ENCODE peak calls at places on chromosomes 6 and 20, in six cellular contexts. F is HCT116, N is hepatocyte, C is body of pancreas, E is cardiac muscle cell, D is esophagus muscularis mucosa. H is an unnamed sample.

GRCh38 chr6:44219053-44219814 is 2.5 kb downstream of the MYMX start:
- DNase-seq in F (no peak), N (peak; percentile 91), C (peak; percentile 83), E (peak; percentile 76), D (peak; percentile 95), H (no peak)

GRCh38 chr20:61833807-61834610 is 231.7 kb downstream of the TAF4 start:
- DNase-seq in F (no peak), N (no peak), C (no peak), E (no peak), D (no peak), H (no peak)

GRCh38 chr6:79789843-79790242 is 157.5 kb downstream of the ELOVL4 start:
- DNase-seq in F (no peak), N (no peak), C (no peak), E (no peak), D (peak; percentile 21), H (no peak)

GRCh38 chr6:100775667-100776066 is 105.5 kb downstream of the ASCC3 start:
- DNase-seq in F (no peak), N (no peak), C (no peak), E (peak; percentile 28), D (no peak), H (no peak)

GRCh38 chr20:41290804-41291389 is 26.6 kb downstream of the ZHX3 start:
- DNase-seq in F (no peak), N (no peak), C (no peak), E (no peak), D (no peak), H (no peak)

GRCh38 chr6:28741363-28741762 is 182.4 kb downstream of the TRIM27 start:
- DNase-seq in F (no peak), N (no peak), C (no peak), E (no peak), D (no peak), H (no peak)

GRCh38 chr6:3088446-3088845 is 20.2 kb downstream of the RIPK1 start:
- DNase-seq in F (no peak), N (no peak), C (no peak), E (peak; percentile 20), D (no peak), H (no peak)

GRCh38 chr20:40468759-40469158 is 220.3 kb downstream of the MAFB start:
- DNase-seq in F (no peak), N (no peak), C (no peak), E (no peak), D (no peak), H (no peak)

GRCh38 chr20:18739785-18740184 is 73.8 kb upstream of the SCP2D1 start:
- DNase-seq in F (no peak), N (peak; percentile 63), C (no peak), E (peak; percentile 88), D (no peak), H (peak; percentile 70)

GRCh38 chr6:16903470-16903869 is 142.2 kb upstream of the ATXN1 start:
- DNase-seq in F (no peak), N (no peak), C (no peak), E (peak; percentile 59), D (no peak), H (peak; percentile 66)

GRCh38 chr6:97958143-97958542 is 675.1 kb upstream of the MMS22L start:
- DNase-seq in F (no peak), N (peak; percentile 10), C (no peak), E (no peak), D (no peak), H (no peak)

DNA sequence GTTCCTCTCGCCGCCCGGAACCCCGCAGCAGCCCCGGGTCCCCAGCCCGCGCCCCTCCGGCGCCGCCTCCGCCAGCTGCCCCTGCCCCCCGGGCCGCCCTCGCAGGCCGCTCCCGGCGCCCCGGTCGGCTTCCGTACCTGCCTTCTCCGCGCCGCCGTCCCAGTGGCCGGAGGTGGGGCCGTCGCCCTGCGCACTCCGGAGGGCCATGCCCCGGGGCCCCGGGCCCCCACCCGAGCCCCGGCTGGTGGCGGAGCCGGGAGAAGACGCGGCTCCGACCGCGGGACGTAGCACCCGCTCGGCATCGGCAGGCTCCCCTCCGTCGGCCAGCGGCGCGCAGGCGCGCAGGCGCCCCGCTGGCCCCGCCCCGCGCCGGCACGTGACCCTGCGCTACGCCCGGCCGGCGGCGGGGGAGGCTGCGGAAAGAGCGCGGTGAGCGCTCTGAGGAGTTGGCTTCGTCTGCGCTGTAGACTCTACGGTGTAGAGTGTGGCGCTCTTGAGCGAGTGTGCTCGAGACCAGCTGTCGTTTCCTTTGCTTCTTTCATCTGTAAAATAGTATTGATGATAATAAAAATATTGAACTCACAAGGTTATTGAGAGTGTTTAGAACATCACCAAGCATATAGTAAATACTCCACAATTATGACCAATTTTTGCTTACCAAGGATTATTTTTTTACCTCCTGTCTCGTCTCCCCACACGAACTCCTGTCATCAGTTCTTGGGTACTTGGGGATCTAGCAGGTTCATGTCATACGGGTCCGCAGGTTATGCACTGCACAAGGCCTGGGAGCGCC is at the start of gene TBC1D20:
- DNase-seq in F (peak; percentile 60), N (peak; percentile 95), C (peak; percentile 85), E (peak; percentile 89), D (no peak), H (peak; percentile 72)
- TF ChIP-seq CTCF in F (no peak), N (peak; percentile 12), C (no peak), E (peak; percentile 27), D (peak; percentile 17), H (peak; percentile 32)

DNA sequence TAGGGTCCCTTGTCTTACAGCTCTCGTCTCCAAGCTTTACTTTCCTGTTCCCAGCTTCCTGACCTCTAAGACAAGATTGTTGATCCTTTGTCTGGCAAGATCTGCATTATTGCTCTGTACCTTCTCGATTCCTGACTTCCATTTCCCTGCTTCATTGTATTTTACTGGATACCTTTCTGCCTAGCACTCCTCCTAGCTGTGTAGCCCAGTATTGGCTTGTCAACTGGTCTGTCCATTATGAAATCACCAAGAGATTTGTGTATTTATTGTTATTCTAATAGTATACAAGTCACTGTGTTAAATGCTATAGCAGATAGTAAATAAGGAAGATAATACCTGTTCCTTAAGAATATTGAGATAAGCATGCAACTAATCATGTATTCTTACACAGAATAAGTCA is 305.4 kb downstream of the CDKAL1 start:
- DNase-seq in F (no peak), N (no peak), C (no peak), E (no peak), D (no peak), H (no peak)
- TF ChIP-seq CTCF in F (no peak), N (no peak), C (no peak), E (no peak), D (no peak), H (no peak)

GRCh38 chr20:63782521-63782971 is 43.0 kb downstream of the SLC2A4RG start:
- DNase-seq in F (no peak), N (no peak), C (no peak), E (no peak), D (no peak), H (no peak)

GRCh38 chr20:63781181-63781580 is 41.6 kb downstream of the SLC2A4RG start:
- DNase-seq in F (no peak), N (no peak), C (no peak), E (no peak), D (no peak), H (no peak)

GRCh38 chr20:63783970-63784369 is 44.4 kb downstream of the SLC2A4RG start:
- DNase-seq in F (no peak), N (no peak), C (no peak), E (no peak), D (no peak), H (no peak)

GRCh38 chr20:63778857-63779256 is 39.3 kb downstream of the SLC2A4RG start:
- DNase-seq in F (no peak), N (no peak), C (no peak), E (no peak), D (no peak), H (no peak)

DNA sequence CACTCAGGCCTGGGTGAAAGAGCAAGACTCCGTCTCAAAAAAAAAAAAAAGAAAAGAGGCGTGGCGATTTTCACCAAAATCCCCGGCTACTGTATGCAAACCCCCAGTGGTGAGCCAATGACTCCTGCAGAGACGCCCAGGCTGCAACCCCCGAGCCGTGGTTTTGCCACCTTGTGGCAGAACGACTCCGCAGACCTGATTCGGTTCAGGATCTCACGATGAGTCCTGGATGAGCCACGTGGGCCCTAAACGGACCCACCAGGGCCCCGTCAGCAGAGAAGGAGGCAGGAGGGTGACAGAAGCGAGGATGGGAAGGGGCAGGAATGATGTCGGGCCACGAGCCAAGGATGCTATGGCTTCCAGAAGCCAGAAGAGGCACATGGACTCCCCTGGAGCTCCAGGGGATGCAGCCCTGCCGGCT is 42.5 kb downstream of the SLC2A4RG start:
- DNase-seq in F (peak; percentile 63), N (no peak), C (no peak), E (no peak), D (no peak), H (no peak)
- TF ChIP-seq CTCF in F (peak; percentile 39), N (no peak), C (no peak), E (no peak), D (no peak), H (peak; percentile 7)

GRCh38 chr20:50501970-50502745 is 8.0 kb upstream of the PTPN1 start:
- DNase-seq in F (no peak), N (no peak), C (no peak), E (no peak), D (no peak), H (no peak)

GRCh38 chr20:50506270-50506579 is 4.0 kb upstream of the PTPN1 start:
- DNase-seq in F (no peak), N (no peak), C (no peak), E (no peak), D (no peak), H (no peak)

GRCh38 chr20:50509923-50510705 is at the start of gene PTPN1:
- DNase-seq in F (peak; percentile 98), N (peak; percentile 99), C (peak; percentile 99), E (peak; percentile 99), D (peak; percentile 100), H (peak; percentile 99)

GRCh38 chr20:50508171-50508761 is 1.9 kb upstream of the PTPN1 start:
- DNase-seq in F (no peak), N (no peak), C (no peak), E (no peak), D (no peak), H (no peak)

DNA sequence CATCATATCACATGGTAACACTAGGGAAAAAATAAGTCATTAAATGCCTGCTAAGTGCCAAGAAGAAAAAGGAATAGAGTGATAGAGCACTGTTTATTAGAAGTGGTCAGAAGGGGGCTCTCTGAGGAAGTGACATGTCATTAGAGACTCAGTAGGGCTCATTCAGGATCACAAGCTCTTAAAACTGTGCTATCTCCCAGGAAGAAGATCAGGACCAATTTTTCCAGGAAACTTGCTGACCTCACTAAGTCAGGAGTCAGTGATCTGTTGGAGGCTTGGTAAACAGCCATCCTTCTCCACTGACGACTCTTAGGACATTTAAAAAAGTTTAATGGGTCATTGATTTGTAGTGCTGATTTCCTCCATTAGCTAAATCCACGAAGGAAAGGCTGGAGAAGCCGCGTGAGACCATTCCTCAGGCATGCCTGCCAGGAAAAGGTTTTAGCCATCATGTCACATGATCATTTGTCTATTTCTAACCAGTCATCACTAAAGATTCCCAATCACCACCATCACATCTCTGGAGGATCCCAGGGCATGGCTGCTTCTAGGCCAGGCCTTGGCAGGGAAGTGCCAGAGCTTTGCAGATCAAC is 5.9 kb upstream of the PTPN1 start:
- DNase-seq in F (peak; percentile 16), N (no peak), C (no peak), E (peak; percentile 42), D (no peak), H (no peak)
- TF ChIP-seq CTCF in F (peak; percentile 45), N (no peak), C (no peak), E (no peak), D (no peak), H (peak; percentile 45)